ENCODE peak calls at places on chromosomes 16 and 17, in seven cellular contexts. N, D, K, J, Y, X and R are unnamed samples.

GRCh38 chr16:49663081-49664057 is 192.5 kb downstream of the ZNF423 start:
- DNase-seq in K (no peak), N (peak; percentile 68), X (no peak), J (no peak), Y (peak; percentile 40), D (no peak), R (no peak)

GRCh38 chr17:29384901-29385300 is 5.3 kb upstream of the TAOK1 start:
- DNase-seq in N (no peak), X (no peak), D (no peak), Y (no peak), K (no peak), J (no peak), R (no peak)

GRCh38 chr16:80150978-80151705 is 389.7 kb upstream of the DYNLRB2 start:
- DNase-seq in X (no peak), Y (no peak), D (no peak), K (no peak), N (no peak), J (no peak), R (no peak)

GRCh38 chr17:56096026-56096807 is 57.1 kb upstream of the ANKFN1 start:
- DNase-seq in D (no peak), Y (no peak), X (no peak), J (no peak), K (no peak), N (no peak), R (no peak)

GRCh38 chr17:48954300-48954755 is 9.7 kb upstream of the SNF8 start:
- DNase-seq in Y (no peak), K (peak; percentile 75), N (no peak), X (no peak), J (peak; percentile 66), D (no peak), R (no peak)

GRCh38 chr17:44777394-44778348 is 18.9 kb downstream of the ADAM11 start:
- DNase-seq in X (no peak), K (no peak), N (no peak), J (no peak), Y (no peak), D (peak; percentile 75), R (no peak)

GRCh38 chr17:4110152-4110551 is 32.7 kb downstream of the ZZEF1 start:
- DNase-seq in J (peak; percentile 23), K (no peak), N (no peak), Y (no peak), D (no peak), X (no peak), R (no peak)

GRCh38 chr17:63533433-63534077 is 10.4 kb downstream of the KCNH6 start:
- DNase-seq in J (no peak), X (no peak), N (no peak), Y (no peak), K (no peak), D (peak; percentile 61), R (no peak)

GRCh38 chr16:49201118-49201517 is 80.5 kb downstream of the CBLN1 start:
- DNase-seq in D (no peak), N (no peak), X (no peak), Y (no peak), J (no peak), K (no peak), R (no peak)

GRCh38 chr17:47717845-47718621 is 15.0 kb upstream of the TBX21 start:
- DNase-seq in Y (no peak), J (no peak), K (no peak), D (no peak), N (no peak), X (no peak), R (no peak)

DNA sequence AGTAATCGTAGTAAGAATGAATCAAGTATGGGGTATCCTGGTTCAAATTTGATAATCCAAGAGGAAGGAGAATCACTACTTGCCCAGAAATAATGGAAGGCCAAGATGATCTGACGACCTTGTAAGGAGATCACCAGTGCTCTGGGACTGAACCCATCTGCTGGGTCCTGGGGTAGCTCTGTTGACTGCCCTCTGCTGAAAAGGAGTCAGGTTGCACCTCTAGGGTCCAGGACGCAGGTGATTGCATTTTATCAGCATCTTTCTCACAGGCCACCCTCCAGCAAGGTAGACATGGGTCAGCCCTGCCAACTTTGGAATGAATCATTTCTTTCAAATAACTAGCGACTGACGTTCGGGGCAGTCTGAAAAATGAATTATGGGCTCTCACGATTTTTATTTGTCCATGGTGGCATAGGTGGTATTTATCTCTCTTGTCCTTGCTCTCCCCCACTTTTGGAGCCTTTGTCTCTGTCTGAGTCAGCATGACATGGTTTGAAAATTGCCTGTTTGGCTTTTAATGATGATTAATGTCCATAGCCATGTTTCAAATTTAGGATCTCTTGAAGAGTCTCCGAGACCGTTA is 163.7 kb downstream of the MSI2 start:
- DNase-seq in Y (no peak), K (no peak), N (no peak), J (no peak), D (no peak), X (no peak), R (no peak)
- H3K27ac ChIP-seq in Y (no peak overlapping the region), K (no peak overlapping the region), N (no peak overlapping the region), J (no peak overlapping the region), D (no peak overlapping the region), X (no peak overlapping the region), R (no peak overlapping the region)

GRCh38 chr16:4386951-4387565 is 15.4 kb downstream of the VASN start:
- DNase-seq in X (no peak), N (peak; percentile 77), D (peak; percentile 74), K (no peak), Y (no peak), J (no peak), R (no peak)
- H3K27ac ChIP-seq in X (no peak overlapping the region), N (peak overlapping the region; percentile 90), D (peak overlapping the region; percentile 51), K (no peak overlapping the region), Y (peak overlapping the region; percentile 20), J (peak overlapping the region; percentile 26), R (no peak overlapping the region)

GRCh38 chr16:66409156-66409555 is 17.9 kb upstream of the BEAN1 start:
- DNase-seq in Y (no peak), D (no peak), X (no peak), K (no peak), J (no peak), N (no peak), R (no peak)
- H3K27ac ChIP-seq in Y (no peak overlapping the region), D (no peak overlapping the region), X (no peak overlapping the region), K (no peak overlapping the region), J (peak overlapping the region; percentile 63), N (no peak overlapping the region), R (no peak overlapping the region)

GRCh38 chr16:89574681-89575246 is 794 bp upstream of the CPNE7 start:
- DNase-seq in J (peak; percentile 92), D (peak; percentile 82), X (no peak), N (no peak), K (peak; percentile 93), Y (no peak), R (no peak)
- H3K27ac ChIP-seq in J (peak overlapping the region; percentile 97), D (no peak overlapping the region), X (no peak overlapping the region), N (no peak overlapping the region), K (no peak overlapping the region), Y (no peak overlapping the region), R (no peak overlapping the region)

DNA sequence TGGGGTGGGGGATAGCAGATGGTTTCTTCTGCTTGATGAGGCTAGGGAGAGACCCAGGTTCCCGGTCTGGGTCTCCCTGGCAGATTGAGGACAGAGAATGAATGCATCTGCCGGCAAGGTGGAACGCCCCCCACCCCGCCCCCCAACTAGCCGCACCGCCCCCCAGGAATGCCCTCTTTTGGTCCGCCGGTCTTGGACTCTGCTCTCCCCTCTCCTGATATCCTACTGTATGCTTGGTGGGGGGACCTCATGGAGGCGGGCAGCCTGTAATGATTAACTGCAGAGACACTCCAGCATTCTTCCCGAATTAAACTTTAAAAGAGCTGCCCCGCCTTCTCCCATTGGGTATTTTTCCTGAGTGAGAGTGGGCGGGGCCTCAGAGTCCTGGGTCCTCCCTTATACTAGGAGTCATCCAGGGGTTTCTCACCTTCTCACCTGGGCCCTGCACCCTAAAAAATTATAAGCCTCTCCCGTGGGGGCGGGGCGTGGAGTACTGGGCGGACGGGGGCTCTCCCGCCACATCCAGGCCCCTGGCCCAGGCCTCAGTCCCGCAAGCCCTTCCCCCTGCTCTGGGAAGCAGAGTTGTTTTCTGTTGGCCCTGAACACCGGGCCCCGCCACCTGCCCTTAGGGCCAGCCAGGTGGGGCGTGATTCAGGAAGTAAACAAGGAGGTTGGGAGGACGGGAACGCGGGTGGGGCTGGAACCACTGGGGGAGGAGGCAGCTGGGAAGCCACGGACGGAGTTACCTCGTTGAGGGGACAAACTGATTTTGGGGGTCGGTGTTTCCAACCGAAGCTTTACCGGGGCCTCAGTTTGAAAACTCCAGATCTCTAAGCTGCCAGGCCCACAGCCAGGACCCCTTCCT is 1.5 kb downstream of the GRB7 start:
- DNase-seq in N (no peak), X (peak; percentile 89), J (peak; percentile 95), K (peak; percentile 73), D (peak; percentile 94), Y (no peak), R (no peak)
- H3K27ac ChIP-seq in N (no peak overlapping the region), X (peak overlapping the region; percentile 91), J (peak overlapping the region; percentile 87), K (no peak overlapping the region), D (peak overlapping the region; percentile 96), Y (no peak overlapping the region), R (no peak overlapping the region)

GRCh38 chr16:77780378-77780837 is 8.0 kb upstream of the VAT1L start:
- DNase-seq in D (no peak), K (no peak), J (peak; percentile 27), Y (no peak), X (no peak), N (no peak), R (no peak)

GRCh38 chr16:77782694-77783093 is 5.7 kb upstream of the VAT1L start:
- DNase-seq in X (no peak), Y (no peak), N (no peak), D (no peak), J (no peak), K (no peak), R (no peak)

GRCh38 chr16:77777745-77778144 is 10.6 kb upstream of the VAT1L start:
- DNase-seq in J (no peak), K (no peak), Y (no peak), X (no peak), N (no peak), D (no peak), R (no peak)

GRCh38 chr16:77784441-77785356 is 3.7 kb upstream of the VAT1L start:
- DNase-seq in J (no peak), K (no peak), Y (no peak), X (no peak), D (no peak), N (no peak), R (no peak)

DNA sequence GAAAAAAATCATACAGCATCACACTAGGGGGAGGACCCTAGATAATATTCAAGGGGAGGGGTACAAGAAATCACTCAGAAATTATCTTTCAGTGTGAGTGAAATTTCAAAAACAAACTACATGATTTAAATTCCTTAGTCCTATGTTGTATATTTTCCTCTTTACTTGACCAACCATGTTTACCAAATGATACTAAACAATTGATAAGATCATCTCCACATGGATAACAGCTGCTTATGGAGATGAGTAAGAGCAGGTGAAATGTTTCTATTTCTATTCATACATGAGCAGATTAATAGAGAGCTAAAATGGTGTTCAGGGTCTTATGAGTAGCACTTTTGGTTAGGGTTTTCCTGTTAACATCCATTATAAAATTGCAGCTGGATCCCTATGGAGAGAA is 7.3 kb upstream of the VAT1L start:
- DNase-seq in N (no peak), J (no peak), X (no peak), K (no peak), D (no peak), Y (no peak), R (no peak)
- H3K27ac ChIP-seq in N (no peak overlapping the region), J (no peak overlapping the region), X (no peak overlapping the region), K (no peak overlapping the region), D (no peak overlapping the region), Y (no peak overlapping the region), R (no peak overlapping the region)